ENCODE peak calls at places on chromosome 16, in nine cellular contexts. U is A172; R is endothelial cell; W is SW480; Q is activated naive CD8-positive, alpha-beta T cell treated with anti-CD3 and anti-CD28 coated beads, Interleukin-2, amount 10 ng/mL, durations not matched to agents 7 days and 5 days; O is mesothelial cell of epicardium; I is GM12892; M is fibroblast of the aortic adventitia; C is fibroblast of the conjunctiva. K is an unnamed sample.

GRCh38 chr16:70694517-70695218 is 8.8 kb upstream of the MTSS2 start:
- DNase-seq in M (no peak), O (no peak), I (no peak), R (no peak), Q (no peak), W (no peak), C (no peak), U (peak; percentile 83), K (no peak)

GRCh38 chr16:85051067-85051709 is 23.6 kb downstream of the KIAA0513 start:
- DNase-seq in W (no peak), O (no peak), I (no peak), U (no peak), Q (no peak), M (no peak), R (no peak), C (no peak), K (no peak)

GRCh38 chr16:79261461-79261860 is 339.1 kb downstream of the MAF start:
- DNase-seq in C (no peak), Q (no peak), I (no peak), O (no peak), M (no peak), R (peak; percentile 68), U (no peak), W (peak; percentile 30), K (peak; percentile 2)

GRCh38 chr16:76583466-76583865 is 306.3 kb downstream of the CNTNAP4 start:
- DNase-seq in Q (no peak), W (no peak), U (no peak), O (peak; percentile 39), M (peak; percentile 14), C (peak; percentile 53), I (no peak), R (no peak), K (no peak)

GRCh38 chr16:12228607-12229499 is 252.3 kb downstream of the SNX29 start:
- DNase-seq in C (peak; percentile 69), M (peak; percentile 72), O (peak; percentile 65), R (peak; percentile 65), I (peak; percentile 16), Q (peak; percentile 34), W (peak; percentile 27), U (peak; percentile 53), K (no peak)

GRCh38 chr16:49500211-49500610 is 126.6 kb downstream of the C16orf78 start:
- DNase-seq in M (no peak), O (no peak), I (no peak), Q (no peak), R (no peak), C (no peak), W (no peak), U (no peak), K (no peak)

GRCh38 chr16:2082171-2082982 is 34.6 kb downstream of the TSC2 start:
- DNase-seq in O (no peak), Q (no peak), C (no peak), M (no peak), W (no peak), I (no peak), R (no peak), U (no peak), K (no peak)

GRCh38 chr16:85334718-85335583 is 222.7 kb upstream of the CIBAR2 start:
- DNase-seq in Q (peak; percentile 55), M (no peak), O (no peak), I (no peak), R (peak; percentile 36), C (no peak), W (peak; percentile 75), U (no peak), K (no peak)

GRCh38 chr16:63174801-63175200 is 1138.6 kb upstream of the CDH8 start:
- DNase-seq in U (no peak), W (no peak), I (no peak), Q (no peak), M (no peak), O (no peak), R (no peak), C (no peak), K (no peak)

GRCh38 chr16:57185446-57185944 is 344 bp downstream of the PSME3IP1 start:
- DNase-seq in M (peak; percentile 73), I (peak; percentile 39), C (peak; percentile 30), O (peak; percentile 48), W (peak; percentile 36), U (peak; percentile 67), R (peak; percentile 28), Q (no peak), K (peak; percentile 49)

GRCh38 chr16:67270931-67271338 is 8.4 kb upstream of the PLEKHG4 start:
- DNase-seq in I (no peak), Q (no peak), W (no peak), M (no peak), C (no peak), O (no peak), R (no peak), U (no peak), K (no peak)

GRCh38 chr16:46729326-46729995 is 18.7 kb downstream of the MYLK3 start:
- DNase-seq in U (no peak), M (no peak), Q (no peak), O (no peak), W (no peak), I (no peak), C (no peak), R (no peak), K (no peak)

GRCh38 chr16:8867483-8868271 is 1.1 kb downstream of the CARHSP1 start:
- DNase-seq in R (no peak), Q (peak; percentile 54), U (no peak), O (peak; percentile 60), C (no peak), I (no peak), W (no peak), M (no peak), K (no peak)

GRCh38 chr16:11032922-11033291 is 88.5 kb downstream of the CLEC16A start:
- DNase-seq in R (no peak), W (no peak), O (no peak), M (peak; percentile 94), U (no peak), C (peak; percentile 97), I (no peak), Q (no peak), K (no peak)

GRCh38 chr16:72983728-72984350 is 64.1 kb downstream of the ZFHX3 start:
- DNase-seq in I (no peak), W (no peak), O (no peak), M (no peak), Q (no peak), R (no peak), C (no peak), U (no peak), K (no peak)

GRCh38 chr16:23229714-23230113 is 47.2 kb downstream of the SCNN1G start:
- DNase-seq in W (no peak), Q (no peak), I (no peak), R (no peak), O (no peak), C (no peak), M (no peak), U (peak; percentile 19), K (no peak)

GRCh38 chr16:2471653-2472487 is 773 bp downstream of the NTN3 start:
- DNase-seq in R (no peak), M (no peak), Q (no peak), I (no peak), C (no peak), U (no peak), W (no peak), O (no peak), K (no peak)

GRCh38 chr16:54930034-54930938 is at the start of gene IRX5:
- DNase-seq in C (peak; percentile 97), R (peak; percentile 79), W (peak; percentile 94), I (peak; percentile 21), Q (peak; percentile 51), O (peak; percentile 89), M (peak; percentile 96), U (peak; percentile 92), K (no peak)

GRCh38 chr16:3182608-3183444 is 5.2 kb upstream of the OR1F1 start:
- DNase-seq in U (peak; percentile 86), Q (peak; percentile 62), M (peak; percentile 46), W (peak; percentile 88), O (peak; percentile 57), C (no peak), R (peak; percentile 78), I (peak; percentile 46), K (no peak)

GRCh38 chr16:11796227-11797165 is 562 bp downstream of the ZC3H7A start:
- DNase-seq in U (peak; percentile 37), W (no peak), R (peak; percentile 59), O (peak; percentile 40), I (no peak), M (peak; percentile 53), C (no peak), Q (peak; percentile 54), K (no peak)

GRCh38 chr16:50173318-50173717 is 20.2 kb downstream of the TENT4B start:
- DNase-seq in R (no peak), C (no peak), W (no peak), U (no peak), M (no peak), O (no peak), Q (no peak), I (no peak), K (no peak)

GRCh38 chr16:48231675-48232214 is 12.4 kb upstream of the LONP2 start:
- DNase-seq in C (peak; percentile 47), R (peak; percentile 57), Q (peak; percentile 52), W (no peak), O (no peak), M (peak; percentile 51), I (no peak), U (peak; percentile 47), K (peak; percentile 4)

GRCh38 chr16:30352488-30353401 is 2.4 kb downstream of the CD2BP2 start:
- DNase-seq in O (no peak), M (no peak), Q (no peak), I (no peak), W (no peak), C (no peak), U (no peak), R (no peak), K (no peak)

GRCh38 chr16:75621170-75621477 is 2.0 kb downstream of the ADAT1 start:
- DNase-seq in Q (no peak), U (peak; percentile 21), W (peak; percentile 26), M (peak; percentile 64), I (no peak), C (no peak), R (no peak), O (no peak), K (no peak)

GRCh38 chr16:69566437-69567030 is 768 bp downstream of the NFAT5 start:
- DNase-seq in W (no peak), O (peak; percentile 53), M (peak; percentile 67), I (peak; percentile 40), C (peak; percentile 52), Q (no peak), R (peak; percentile 47), U (peak; percentile 35), K (peak; percentile 48)

GRCh38 chr16:14454391-14454790 is 175.7 kb downstream of the PARN start:
- DNase-seq in M (peak; percentile 75), O (no peak), C (no peak), Q (no peak), I (no peak), U (no peak), W (no peak), R (no peak), K (no peak)

GRCh38 chr16:89290472-89290871 is 73.0 kb downstream of the ZNF778 start:
- DNase-seq in R (no peak), O (no peak), M (no peak), I (no peak), C (no peak), U (no peak), W (no peak), Q (no peak), K (no peak)

GRCh38 chr16:47695746-47696145 is 234.6 kb downstream of the PHKB start:
- DNase-seq in U (no peak), R (no peak), M (no peak), O (no peak), Q (no peak), C (no peak), W (no peak), I (no peak), K (no peak)

GRCh38 chr16:67110136-67110847 is 551 bp downstream of the PHAF1 start:
- DNase-seq in W (no peak), I (no peak), Q (no peak), U (no peak), R (no peak), O (no peak), M (no peak), C (no peak), K (no peak)

GRCh38 chr16:49631521-49632041 is 224.3 kb downstream of the ZNF423 start:
- DNase-seq in I (no peak), C (peak; percentile 51), M (peak; percentile 81), O (no peak), W (no peak), R (no peak), Q (no peak), U (no peak), K (no peak)

GRCh38 chr16:58515871-58516767 is 802 bp downstream of the SETD6 start:
- DNase-seq in R (no peak), M (no peak), Q (peak; percentile 70), U (no peak), O (no peak), W (peak; percentile 44), C (no peak), I (peak; percentile 66), K (peak; percentile 27)